ENCODE peak calls at places on chromosomes 5 and 9, in six cellular contexts. D, A, E, R, W and Q are unnamed samples. For H3K4me1, the result is how much of the 10 kb centered on the place peaks cover.

GRCh38 chr5:98698359-98698758 is 75.1 kb upstream of the RGMB start:
- DNase-seq in E (no peak), D (no peak), W (no peak), A (peak), R (no peak), Q (no peak)

GRCh38 chr5:88761269-88761880 is 121.6 kb downstream of the MEF2C start:
- DNase-seq in D (no peak), W (no peak), A (no peak), R (no peak), E (no peak), Q (no peak)

GRCh38 chr5:32708949-32709348 is 2.2 kb upstream of the NPR3 start:
- DNase-seq in A (no peak), E (peak), R (no peak), W (peak), D (no peak), Q (no peak)

GRCh38 chr5:54222336-54222735 is 88.0 kb downstream of the ARL15 start:
- DNase-seq in W (no peak), R (no peak), E (no peak), A (no peak), D (no peak), Q (no peak)

GRCh38 chr5:9251379-9251980 is 294.4 kb downstream of the SEMA5A start:
- DNase-seq in W (no peak), A (peak), D (no peak), E (no peak), R (no peak), Q (no peak)

GRCh38 chr5:132268698-132269551 is 11.4 kb downstream of the PDLIM4 start:
- DNase-seq in E (peak), A (peak), W (no peak), D (peak), R (no peak), Q (no peak)

GRCh38 chr5:30874234-30875034 is 319.1 kb upstream of the CDH6 start:
- DNase-seq in R (peak), E (no peak), D (no peak), A (no peak), W (no peak), Q (no peak)

GRCh38 chr5:170483701-170484458 is 19.9 kb upstream of the KCNIP1 start:
- DNase-seq in A (peak), E (no peak), D (no peak), R (no peak), W (no peak), Q (no peak)

GRCh38 chr5:937151-937924 is 44.7 kb downstream of the TRIP13 start:
- DNase-seq in D (no peak), E (no peak), R (no peak), W (no peak), A (no peak), Q (no peak)

GRCh38 chr5:375921-376871 is 54.7 kb downstream of the AHRR start:
- DNase-seq in R (no peak), W (no peak), E (no peak), A (no peak), D (peak), Q (no peak)

GRCh38 chr9:37283730-37284235 is 138.7 kb upstream of the GRHPR start:
- DNase-seq in A (peak), R (no peak), E (peak), W (no peak), D (no peak), Q (no peak)

GRCh38 chr5:134649163-134649916 is 755 bp downstream of the SEC24A start:
- DNase-seq in D (no peak), A (peak), E (no peak), R (no peak), W (no peak), Q (no peak)

GRCh38 chr5:170161069-170161468 is 55.4 kb downstream of the FOXI1 start:
- DNase-seq in E (no peak), R (no peak), D (no peak), A (no peak), W (no peak), Q (no peak)

GRCh38 chr9:127874301-127875216 is 2.9 kb downstream of the AK1 start:
- DNase-seq in A (peak), D (no peak), R (no peak), E (no peak), W (no peak), Q (no peak)

GRCh38 chr5:137695651-137696428 is 40.0 kb downstream of the KLHL3 start:
- DNase-seq in R (no peak), D (no peak), E (no peak), A (no peak), W (no peak), Q (peak)

GRCh38 chr5:88480766-88481499 is 212.3 kb upstream of the TMEM161B start:
- DNase-seq in W (no peak), D (no peak), E (no peak), R (peak), A (no peak), Q (no peak)

GRCh38 chr9:129064499-129064908 is 16.4 kb upstream of the DOLPP1 start:
- DNase-seq in W (no peak), E (no peak), A (no peak), R (no peak), D (no peak), Q (no peak)

GRCh38 chr5:58765058-58765457 is 182.2 kb downstream of the RAB3C start:
- DNase-seq in A (no peak), D (no peak), R (no peak), E (no peak), W (no peak), Q (no peak)

GRCh38 chr5:147539053-147539452 is 29.2 kb upstream of the DPYSL3 start:
- DNase-seq in W (no peak), R (no peak), E (no peak), D (no peak), A (peak), Q (no peak)

GRCh38 chr9:72800326-72800994 is 152.4 kb downstream of the ALDH1A1 start:
- DNase-seq in A (no peak), W (no peak), E (no peak), D (no peak), R (no peak), Q (no peak)

GRCh38 chr9:109639666-109640231 is 140.2 kb upstream of the PALM2AKAP2 start:
- DNase-seq in D (no peak), R (no peak), W (no peak), E (peak), A (no peak), Q (no peak)

GRCh38 chr9:121773954-121774714 is 122.7 kb downstream of the DAB2IP start:
- DNase-seq in W (no peak), A (no peak), D (peak), R (no peak), E (no peak), Q (no peak)

GRCh38 chr5:92391-93220 is 638 bp downstream of the PLEKHG4B start:
- DNase-seq in W (no peak), D (no peak), A (no peak), R (no peak), E (peak), Q (no peak)

GRCh38 chr5:87120518-87121314 is 147.0 kb upstream of the RASA1 start:
- DNase-seq in R (peak), W (no peak), E (no peak), A (peak), D (no peak), Q (peak)

GRCh38 chr5:157612581-157612980 is 37.0 kb upstream of the ADAM19 start:
- DNase-seq in A (no peak), E (no peak), D (no peak), W (no peak), R (no peak), Q (peak)

GRCh38 chr5:31235381-31235780 is 41.9 kb downstream of the CDH6 start:
- DNase-seq in A (no peak), D (no peak), E (no peak), W (no peak), R (peak), Q (no peak)

GRCh38 chr5:156444737-156445136 is 117.8 kb downstream of the SGCD start:
- DNase-seq in D (no peak), W (no peak), A (no peak), R (no peak), E (no peak), Q (no peak)

GRCh38 chr5:152142845-152143469 is 218.3 kb upstream of the GLRA1 start:
- DNase-seq in A (peak), W (peak), E (peak), D (peak), R (peak), Q (peak)

GRCh38 chr5:87276655-87277054 is 9.0 kb downstream of the RASA1 start:
- DNase-seq in D (no peak), E (no peak), A (no peak), R (no peak), W (no peak), Q (no peak)

GRCh38 chr9:128420060-128420650 is 502 bp upstream of the CERCAM start:
- DNase-seq in D (peak), E (peak), W (peak), A (peak), R (peak), Q (peak)

GRCh38 chr9:122950263-122950662 is 9.4 kb downstream of the RABGAP1 start:
- DNase-seq in A (no peak), E (no peak), W (no peak), D (no peak), R (no peak), Q (no peak)
- H3K4me1 ChIP-seq in A (under half), E (under half), W (under half), D (under half), R (under half), Q (under half)

DNA sequence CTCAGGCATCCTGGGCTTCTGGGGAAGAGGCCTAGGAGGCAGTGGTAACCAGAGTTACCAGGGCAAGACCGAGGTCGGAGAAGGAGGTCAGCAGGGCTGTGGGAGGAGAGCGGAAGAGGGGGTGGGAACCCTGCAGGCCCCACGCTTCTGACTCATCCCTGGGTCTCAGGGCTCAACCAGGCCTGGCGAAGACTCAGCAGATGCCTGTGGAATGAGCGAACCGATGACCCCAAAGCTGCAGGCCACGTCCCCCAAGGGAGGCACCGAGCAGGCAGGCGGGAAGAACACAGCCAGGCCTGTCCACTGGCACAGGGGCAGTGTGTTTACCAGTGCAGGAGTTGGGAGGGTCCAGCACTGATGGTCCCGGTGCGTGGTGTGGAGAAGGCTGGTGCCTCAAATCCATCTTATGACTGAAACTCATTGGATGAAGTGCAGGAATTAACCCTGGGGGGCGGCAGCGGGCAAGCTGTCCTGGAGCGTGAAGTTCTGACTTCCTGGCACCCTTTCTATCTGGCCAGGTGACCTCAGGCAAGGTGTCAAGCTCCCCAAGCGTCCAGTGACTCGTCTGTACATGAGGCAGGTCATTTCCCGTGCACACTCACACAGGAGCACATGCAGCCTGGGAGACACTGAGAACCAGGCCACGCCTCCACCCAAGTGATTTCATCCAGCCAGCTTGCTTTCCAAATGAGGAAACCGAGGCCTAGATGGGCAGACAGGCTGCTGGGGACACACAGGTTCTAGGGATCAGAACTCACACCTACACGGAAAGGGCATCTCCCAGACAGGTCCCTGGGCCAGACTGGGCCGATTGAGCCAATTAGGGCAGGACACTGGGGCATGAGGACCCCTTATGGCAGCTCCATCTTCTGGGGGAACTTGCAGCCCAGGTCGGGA is 69.1 kb downstream of the ADAMTS2 start:
- DNase-seq in W (no peak), D (no peak), R (no peak), E (no peak), A (no peak), Q (no peak)
- H3K4me1 ChIP-seq in W (under half), D (under half), R (under half), E (under half), A (under half), Q (under half)

GRCh38 chr5:172439785-172440480 is 14.4 kb downstream of the SH3PXD2B start:
- DNase-seq in A (no peak), R (no peak), E (no peak), D (peak), W (no peak), Q (no peak)
- H3K4me1 ChIP-seq in A (under half), R (under half), E (under half), D (under half), W (under half), Q (under half)

DNA sequence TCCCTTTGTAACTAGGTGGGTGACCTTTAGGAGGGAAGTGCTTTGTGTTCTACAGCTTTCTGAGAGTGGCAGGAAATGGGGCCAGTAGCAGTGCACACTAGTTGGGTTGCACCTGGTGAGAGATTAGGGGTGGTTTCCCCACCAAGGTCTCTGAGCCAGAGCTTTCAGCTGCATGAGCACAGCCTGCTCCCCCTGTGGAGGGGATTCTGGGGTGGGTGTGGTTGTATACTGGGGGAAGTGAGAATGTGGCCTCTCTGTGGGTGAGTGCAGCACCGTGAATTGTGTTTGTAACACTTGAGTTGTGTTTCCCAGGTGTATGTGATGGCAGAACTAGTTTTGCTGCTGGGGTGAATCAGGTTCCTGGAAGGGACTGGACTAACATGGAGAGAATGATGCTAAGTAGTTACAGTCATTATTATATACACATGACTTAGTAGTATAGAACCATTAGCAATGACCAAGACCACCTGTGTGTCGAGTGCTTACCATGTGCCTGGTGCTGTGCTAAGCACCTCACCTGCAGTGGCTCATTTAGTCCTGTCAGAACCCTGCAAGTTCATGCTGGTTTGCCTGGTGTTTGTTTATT is 11.8 kb upstream of the CXXC5 start:
- DNase-seq in D (no peak), A (peak), E (no peak), W (no peak), R (no peak), Q (peak)
- H3K4me1 ChIP-seq in D (under half), A (under half), E (under half), W (under half), R (under half), Q (under half)

DNA sequence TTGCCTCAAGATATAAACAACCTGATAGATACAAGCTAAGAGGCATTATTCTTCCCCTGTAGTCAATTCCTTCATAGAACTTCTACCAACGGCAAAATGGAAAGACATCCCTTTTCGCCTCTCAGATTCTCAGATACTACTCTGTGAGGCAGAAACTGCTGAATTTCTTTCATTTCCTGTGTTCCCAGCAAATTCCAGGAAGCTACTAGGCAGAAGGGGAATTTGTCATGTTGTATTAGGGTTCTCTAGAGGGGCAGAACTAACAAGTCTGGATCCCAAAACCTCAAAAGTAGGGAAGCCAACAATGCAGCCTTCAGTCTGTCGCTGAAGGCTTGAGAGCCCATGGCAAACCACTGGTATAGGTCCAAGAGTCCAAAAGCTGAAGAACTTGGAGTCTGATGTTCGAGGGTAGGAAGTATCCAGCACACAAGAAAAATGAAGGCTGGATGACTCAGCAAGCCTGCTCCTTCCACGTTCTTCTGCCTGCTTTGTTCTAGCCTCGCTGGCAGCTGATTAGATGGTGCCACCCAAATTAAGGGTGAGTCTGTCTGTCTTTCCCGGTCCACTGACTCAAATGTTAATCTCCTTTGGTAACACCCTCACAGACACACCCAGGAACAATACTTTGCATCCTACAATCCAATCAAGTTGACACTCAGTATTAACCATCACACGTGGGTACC is 15.2 kb downstream of the RNF180 start:
- DNase-seq in R (no peak), D (no peak), W (no peak), E (no peak), A (peak), Q (no peak)
- H3K4me1 ChIP-seq in R (under half), D (under half), W (under half), E (under half), A (under half), Q (under half)